ENCODE peak calls at places on chromosome 12, in six cellular contexts. F is mesendoderm, C is IMR-90, U is H1, W is H9, Q is mesenchymal stem cell. P is an unnamed sample.

GRCh38 chr12:112017041-112017440 is 3.8 kb downstream of the ERP29 start:
- DNase-seq in F (no peak), C (no peak), U (no peak), W (no peak), Q (no peak), P (no peak)

GRCh38 chr12:16299403-16299802 is 21.9 kb upstream of the SLC15A5 start:
- DNase-seq in F (no peak), C (peak; percentile 1), U (no peak), W (no peak), Q (no peak), P (no peak)

GRCh38 chr12:108896331-108896730 is 16.4 kb downstream of the DAO start:
- DNase-seq in F (peak; percentile 27), C (no peak), U (no peak), W (no peak), Q (no peak), P (no peak)

GRCh38 chr12:97512696-97513095 is 50.1 kb downstream of the RMST start:
- DNase-seq in F (no peak), C (no peak), U (no peak), W (no peak), Q (no peak), P (no peak)

GRCh38 chr12:40144023-40144422 is 38.1 kb upstream of the SLC2A13 start:
- DNase-seq in F (no peak), C (no peak), U (no peak), W (no peak), Q (no peak), P (no peak)

GRCh38 chr12:47860279-47860841 is 40.7 kb upstream of the HDAC7 start:
- DNase-seq in F (no peak), C (no peak), U (no peak), W (no peak), Q (no peak), P (no peak)

GRCh38 chr12:4148418-4149056 is 125.0 kb upstream of the CCND2 start:
- DNase-seq in F (no peak), C (no peak), U (no peak), W (no peak), Q (no peak), P (no peak)

GRCh38 chr12:93741741-93742085 is 64.5 kb downstream of the CRADD start:
- DNase-seq in F (peak; percentile 90), C (no peak), U (peak; percentile 57), W (peak; percentile 88), Q (no peak), P (peak; percentile 30)

GRCh38 chr12:14776236-14776959 is 26.9 kb downstream of the WBP11 start:
- DNase-seq in F (no peak), C (peak; percentile 29), U (no peak), W (no peak), Q (peak; percentile 39), P (no peak)

GRCh38 chr12:68750506-68750905 is 4.5 kb downstream of the SLC35E3 start:
- DNase-seq in F (no peak), C (peak; percentile 2), U (no peak), W (no peak), Q (no peak), P (no peak)

GRCh38 chr12:6703631-6704030 is 3.0 kb upstream of the PIANP start:
- DNase-seq in F (peak; percentile 84), C (peak; percentile 41), U (peak; percentile 65), W (peak; percentile 83), Q (peak; percentile 56), P (peak; percentile 37)

DNA sequence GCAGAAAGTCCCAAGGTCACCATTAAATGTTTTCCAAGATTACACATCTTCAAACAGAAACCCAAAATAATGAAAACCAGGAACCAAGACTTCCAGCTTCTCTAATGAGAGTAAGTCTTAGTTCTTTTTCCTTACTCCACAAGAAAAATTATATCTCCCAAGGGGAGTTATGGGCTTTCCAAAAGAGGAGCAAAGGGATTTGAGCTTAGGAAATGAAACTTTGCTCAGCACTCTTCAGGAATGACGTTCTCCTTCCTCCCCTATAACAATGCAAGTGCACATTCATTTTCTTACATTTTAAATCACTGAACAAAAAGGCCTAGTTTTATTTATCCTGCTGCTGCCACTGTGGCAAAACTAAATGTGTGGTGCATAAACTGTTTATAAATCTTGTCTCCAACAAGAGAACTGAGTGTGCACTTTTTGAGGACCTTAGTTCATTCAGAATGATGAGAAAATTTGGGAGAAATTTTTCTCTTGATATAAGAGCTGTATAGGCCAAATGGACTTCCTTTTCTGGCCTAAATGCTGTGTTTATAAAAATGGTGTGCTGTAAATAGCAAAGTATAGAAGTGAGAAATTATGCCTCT is 148.4 kb upstream of the PLEKHG7 start:
- DNase-seq in F (no peak), C (no peak), U (no peak), W (no peak), Q (peak; percentile 36), P (no peak)
- H2BK15ac ChIP-seq in F (no peak overlapping the region), C (no peak overlapping the region), U (no peak overlapping the region), W (no peak overlapping the region), Q (no peak overlapping the region), P (no peak overlapping the region)

GRCh38 chr12:10307630-10308029 is at the start of gene KLRD1:
- DNase-seq in F (no peak), C (no peak), U (no peak), W (no peak), Q (no peak), P (no peak)

GRCh38 chr12:10305411-10305810 is 2.3 kb upstream of the KLRD1 start:
- DNase-seq in F (no peak), C (no peak), U (no peak), W (no peak), Q (no peak), P (no peak)

DNA sequence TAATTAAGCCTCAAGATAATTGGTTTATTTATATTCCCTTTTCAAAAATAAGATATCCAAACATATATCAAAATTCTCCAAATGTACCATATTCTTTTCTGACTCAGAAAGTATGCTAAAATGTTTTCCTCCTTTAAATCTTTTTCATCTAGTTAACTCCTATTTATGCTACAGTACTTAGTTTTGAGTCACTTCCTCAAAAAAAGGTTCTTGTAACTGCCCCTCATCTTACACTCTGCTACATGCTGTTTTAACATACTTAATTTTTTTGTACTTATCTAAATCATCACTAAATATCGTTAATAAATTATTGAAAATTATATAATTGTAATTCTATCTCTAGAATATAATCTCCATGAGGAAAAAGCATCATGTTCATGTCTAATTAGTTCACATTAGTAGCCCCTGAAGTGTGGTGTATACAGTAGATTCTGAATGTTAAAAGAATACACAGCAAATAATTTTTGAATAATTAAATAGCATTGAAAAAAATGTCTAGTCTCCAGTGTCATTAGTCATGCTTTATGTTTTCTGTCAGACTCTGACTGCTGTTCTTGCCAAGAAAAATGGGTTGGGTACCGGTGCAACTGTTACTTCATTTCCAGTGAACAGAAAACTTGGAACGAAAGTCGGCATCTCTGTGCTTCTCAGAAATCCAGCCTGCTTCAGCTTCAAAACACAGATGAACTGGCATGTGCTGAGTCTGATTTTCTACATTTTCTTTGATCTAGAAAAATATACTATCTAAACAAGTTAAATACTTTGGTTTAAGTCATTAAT is 3.4 kb downstream of the KLRD1 start:
- DNase-seq in F (no peak), C (no peak), U (no peak), W (no peak), Q (no peak), P (no peak)
- H2BK15ac ChIP-seq in F (no peak overlapping the region), C (no peak overlapping the region), U (no peak overlapping the region), W (no peak overlapping the region), Q (no peak overlapping the region), P (no peak overlapping the region)

DNA sequence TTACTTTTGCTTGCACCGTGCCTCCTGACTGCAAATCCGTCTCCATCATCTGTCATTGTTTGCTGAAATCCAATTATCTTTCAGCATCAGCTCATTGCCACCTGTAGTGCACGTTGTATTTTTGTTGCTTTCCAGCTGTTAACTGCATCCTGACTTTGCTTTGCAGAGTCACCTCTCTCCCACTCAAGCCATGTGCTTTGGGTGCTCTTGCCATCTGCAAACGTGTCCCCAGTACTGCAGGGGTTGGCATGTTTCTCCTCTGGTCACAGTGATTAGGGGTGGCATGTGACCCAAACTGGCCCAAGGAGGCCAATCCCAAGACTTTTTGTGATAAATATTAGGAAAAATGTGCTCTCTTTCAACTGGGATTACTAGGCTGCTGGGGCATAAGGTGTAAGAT is 10.5 kb upstream of the TMED2 start:
- DNase-seq in F (no peak), C (no peak), U (no peak), W (no peak), Q (no peak), P (no peak)
- H2BK15ac ChIP-seq in F (no peak overlapping the region), C (no peak overlapping the region), U (no peak overlapping the region), W (no peak overlapping the region), Q (no peak overlapping the region), P (no peak overlapping the region)

DNA sequence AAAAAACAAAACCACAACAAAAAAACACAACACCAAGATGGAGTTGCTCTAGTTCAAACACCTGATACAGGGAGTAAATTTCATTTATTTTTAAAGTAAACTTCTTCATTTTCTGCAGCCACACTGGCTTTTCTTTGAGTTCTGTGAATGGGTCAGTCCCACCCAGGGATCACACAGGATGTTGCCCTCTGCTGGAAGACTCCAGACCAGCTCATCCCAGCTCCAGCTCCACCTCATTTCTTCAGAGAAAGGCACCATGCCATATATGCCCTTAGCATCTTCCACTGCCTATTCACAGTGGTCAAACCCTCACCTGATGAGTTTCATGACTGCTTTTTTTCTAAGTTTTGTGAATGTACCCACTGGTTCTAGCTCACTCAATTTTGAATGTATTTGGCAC is 8.0 kb downstream of the GLIPR1 start:
- DNase-seq in F (peak; percentile 73), C (peak; percentile 56), U (no peak), W (peak; percentile 62), Q (peak; percentile 46), P (no peak)
- H2BK15ac ChIP-seq in F (no peak overlapping the region), C (no peak overlapping the region), U (no peak overlapping the region), W (no peak overlapping the region), Q (no peak overlapping the region), P (no peak overlapping the region)

GRCh38 chr12:53660064-53660463 is 15.8 kb downstream of the ATP5MC2 start:
- DNase-seq in F (no peak), C (no peak), U (no peak), W (no peak), Q (peak; percentile 25), P (no peak)

GRCh38 chr12:53659011-53659551 is 16.8 kb downstream of the ATP5MC2 start:
- DNase-seq in F (peak; percentile 22), C (peak; percentile 88), U (no peak), W (no peak), Q (peak; percentile 52), P (peak; percentile 71)

GRCh38 chr12:53653595-53653994 is 22.3 kb downstream of the ATP5MC2 start:
- DNase-seq in F (no peak), C (no peak), U (no peak), W (no peak), Q (no peak), P (no peak)

GRCh38 chr12:53659609-53660008 is 16.3 kb downstream of the ATP5MC2 start:
- DNase-seq in F (no peak), C (peak; percentile 22), U (no peak), W (no peak), Q (peak; percentile 20), P (no peak)

GRCh38 chr12:53657041-53657440 is 18.8 kb downstream of the ATP5MC2 start:
- DNase-seq in F (no peak), C (no peak), U (no peak), W (no peak), Q (no peak), P (no peak)
- H2BK15ac ChIP-seq in F (no peak overlapping the region), C (no peak overlapping the region), U (no peak overlapping the region), W (no peak overlapping the region), Q (no peak overlapping the region), P (no peak overlapping the region)

P was measured in neuronal stem cell.